ENCODE peak calls at places on chromosomes 3 and 15, in nine cellular contexts. D, Q, H, L, V, I, Z, C and S are unnamed samples. For H3K36me3 and H3K4me1, the result is how much of the 10 kb centered on the place peaks cover.

GRCh38 chr15:37134699-37135131 is 34.4 kb upstream of the MEIS2 start:
- DNase-seq in C (no peak), L (no peak), Z (no peak), I (peak), Q (no peak), V (no peak), H (peak), D (peak), S (no peak)

GRCh38 chr3:53518495-53518981 is 24.1 kb downstream of the CACNA1D start:
- DNase-seq in I (peak), L (no peak), V (no peak), Q (no peak), D (no peak), Z (no peak), C (no peak), H (no peak), S (no peak)

GRCh38 chr3:76561494-76562242 is 478.2 kb upstream of the ROBO2 start:
- DNase-seq in Z (no peak), D (no peak), L (no peak), V (no peak), Q (no peak), I (no peak), H (no peak), C (no peak), S (no peak)

GRCh38 chr3:63934041-63934440 is 21.9 kb upstream of the SCAANT1 start:
- DNase-seq in L (no peak), Q (no peak), Z (no peak), V (no peak), C (no peak), D (peak), I (peak), H (no peak), S (no peak)

GRCh38 chr15:40769310-40770146 is at the start of gene C15orf62:
- DNase-seq in C (peak), Q (no peak), D (peak), L (no peak), I (peak), V (peak), H (peak), Z (peak), S (peak)

GRCh38 chr3:32646761-32647160 is 38.2 kb upstream of the CNOT10 start:
- DNase-seq in H (no peak), I (no peak), C (no peak), L (no peak), D (peak), Q (no peak), V (no peak), Z (no peak), S (no peak)

GRCh38 chr3:6719999-6720398 is 140.9 kb upstream of the GRM7 start:
- DNase-seq in D (no peak), V (no peak), H (no peak), Z (no peak), L (no peak), C (no peak), I (no peak), Q (no peak), S (no peak)

GRCh38 chr15:57445872-57446271 is 69.6 kb downstream of the CGNL1 start:
- DNase-seq in Z (no peak), L (no peak), Q (no peak), V (no peak), H (no peak), C (no peak), I (peak), D (peak), S (no peak)

GRCh38 chr3:140742116-140742515 is 64.3 kb downstream of the TRIM42 start:
- DNase-seq in I (no peak), Q (no peak), C (no peak), D (no peak), L (no peak), Z (no peak), V (no peak), H (no peak), S (no peak)

GRCh38 chr15:80180468-80180867 is 27.7 kb downstream of the FAH start:
- DNase-seq in Q (no peak), C (no peak), D (no peak), V (no peak), L (no peak), H (no peak), Z (no peak), I (no peak), S (no peak)
- H3K36me3 ChIP-seq in Q (half or more), C (half or more), D (under half), V (under half), L (under half), H (under half), Z (under half), I (under half), S (under half)

GRCh38 chr3:186802701-186803100 is 3.6 kb downstream of the RFC4 start:
- DNase-seq in D (no peak), C (no peak), V (no peak), I (no peak), H (no peak), Z (no peak), L (no peak), Q (no peak), S (no peak)
- H3K4me1 ChIP-seq in D (under half), C (under half), V (under half), I (under half), H (under half), Z (under half), L (under half), Q (under half), S (under half)

GRCh38 chr3:46359748-46360509 is 6.0 kb downstream of the CCR2 start:
- DNase-seq in I (no peak), C (no peak), Q (no peak), V (no peak), Z (no peak), D (peak), L (no peak), H (no peak), S (no peak)
- H3K4me3 ChIP-seq in I (no peak), C (peak), Q (no peak), V (no peak), Z (no peak), D (no peak), L (no peak), H (no peak), S (no peak)

GRCh38 chr3:51682526-51682925 is 11.5 kb downstream of the TEX264 start:
- DNase-seq in C (no peak), V (no peak), D (no peak), Q (no peak), Z (no peak), I (no peak), L (no peak), H (no peak), S (no peak)
- H3K36me3 ChIP-seq in C (under half), V (under half), D (under half), Q (under half), Z (under half), I (under half), L (under half), H (under half), S (under half)

GRCh38 chr15:100332721-100333120 is 9.1 kb downstream of the ADAMTS17 start:
- DNase-seq in V (no peak), H (no peak), D (no peak), L (no peak), C (no peak), Q (no peak), Z (no peak), I (no peak), S (no peak)
- H3K4me1 ChIP-seq in V (half or more), H (under half), D (under half), L (under half), C (under half), Q (under half), Z (under half), I (under half), S (half or more)

DNA sequence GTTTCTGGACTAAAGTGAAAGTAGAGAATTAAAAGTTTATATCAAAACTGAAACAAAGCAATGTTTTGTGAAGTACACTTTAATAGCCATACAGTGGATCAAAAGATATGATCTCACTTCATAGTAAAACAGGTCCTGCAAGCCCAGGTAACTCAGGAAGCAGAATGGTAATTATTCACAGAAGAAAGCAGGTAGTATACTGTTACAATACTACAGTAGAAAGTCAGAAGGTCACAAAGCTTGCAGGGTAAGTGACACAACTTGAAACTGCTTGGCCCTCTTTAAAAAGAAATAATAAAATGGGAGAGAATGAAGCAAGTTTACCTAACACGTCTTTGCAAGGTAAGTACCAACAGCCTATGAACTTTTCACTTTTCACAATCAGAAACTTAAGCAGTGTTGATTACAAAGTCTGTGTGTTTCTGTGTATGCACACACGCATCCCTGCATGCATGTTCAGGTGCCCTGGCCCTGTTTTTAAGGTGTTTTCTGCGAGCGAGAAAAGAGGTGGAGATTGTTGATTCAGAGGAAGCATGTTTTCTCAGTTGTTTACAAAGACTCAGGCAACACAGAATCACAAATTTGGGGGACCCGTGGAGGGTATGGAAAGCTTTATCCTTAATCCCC is at the start of gene NAALADL2:
- DNase-seq in Z (no peak), V (no peak), L (no peak), Q (no peak), D (no peak), I (no peak), H (peak), C (no peak), S (no peak)
- H3K4me3 ChIP-seq in Z (no peak), V (no peak), L (no peak), Q (no peak), D (no peak), I (no peak), H (peak), C (peak), S (no peak)

GRCh38 chr3:123737168-123737567 is 147.0 kb downstream of the MYLK start:
- DNase-seq in Z (no peak), V (no peak), I (no peak), C (no peak), Q (no peak), D (no peak), L (no peak), H (no peak), S (no peak)

GRCh38 chr3:123733341-123733740 is 148.5 kb upstream of the HACD2 start:
- DNase-seq in H (no peak), Q (no peak), L (no peak), Z (no peak), I (no peak), V (no peak), D (no peak), C (no peak), S (no peak)

GRCh38 chr3:123734527-123734902 is 149.6 kb downstream of the MYLK start:
- DNase-seq in Q (no peak), C (no peak), I (no peak), D (no peak), H (no peak), V (no peak), Z (no peak), L (no peak), S (no peak)

GRCh38 chr3:123733805-123734526 is 149.1 kb upstream of the HACD2 start:
- DNase-seq in H (no peak), Q (no peak), D (peak), I (peak), L (no peak), C (no peak), V (no peak), Z (no peak), S (no peak)

DNA sequence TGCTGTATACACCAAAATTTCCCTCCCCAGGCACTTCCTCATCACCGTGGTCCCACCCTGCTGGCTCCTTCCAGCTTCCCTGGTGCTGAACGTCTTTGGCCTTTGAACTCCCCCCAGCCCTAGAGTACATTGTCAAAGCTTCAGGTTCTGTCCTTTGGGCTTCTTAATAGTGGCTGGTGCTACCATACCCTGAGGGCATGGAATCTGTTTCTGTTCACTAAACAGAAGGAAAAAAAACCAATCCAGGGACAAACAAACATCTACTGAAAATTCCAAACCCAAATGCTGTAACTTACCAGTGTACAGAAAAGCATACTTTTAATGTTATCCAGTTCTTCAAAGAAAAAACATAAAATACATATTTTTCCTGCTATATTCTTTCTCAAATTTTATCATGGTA is 148.7 kb downstream of the MYLK start:
- DNase-seq in Q (no peak), D (no peak), Z (no peak), I (no peak), L (no peak), V (no peak), H (no peak), C (no peak), S (no peak)
- H3K36me3 ChIP-seq in Q (under half), D (under half), Z (under half), I (under half), L (under half), V (under half), H (under half), C (under half), S (under half)

DNA sequence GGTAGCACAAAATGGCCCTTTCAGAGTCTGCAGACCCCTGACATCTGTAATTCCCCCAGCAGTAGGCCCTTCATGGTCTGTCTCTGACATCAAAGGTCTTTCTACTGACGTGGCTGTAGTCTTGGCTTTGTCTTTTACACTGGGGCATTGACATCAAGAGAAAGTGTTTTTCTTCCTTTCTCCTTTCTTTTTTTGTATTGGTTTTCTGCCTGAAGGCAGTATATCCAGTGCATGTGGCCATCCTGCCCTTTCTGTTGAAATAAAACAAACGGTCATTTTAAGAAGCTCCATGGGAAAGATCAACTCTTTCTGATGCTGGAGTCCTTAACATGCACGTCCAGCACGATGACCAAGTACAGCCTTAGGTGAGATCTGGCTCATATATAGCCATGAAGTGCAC is 106.8 kb upstream of the SAMMSON start:
- DNase-seq in Q (no peak), Z (no peak), I (no peak), D (no peak), C (no peak), V (no peak), H (no peak), L (no peak), S (no peak)
- H3K4me1 ChIP-seq in Q (under half), Z (under half), I (under half), D (under half), C (under half), V (under half), H (under half), L (half or more), S (under half)

DNA sequence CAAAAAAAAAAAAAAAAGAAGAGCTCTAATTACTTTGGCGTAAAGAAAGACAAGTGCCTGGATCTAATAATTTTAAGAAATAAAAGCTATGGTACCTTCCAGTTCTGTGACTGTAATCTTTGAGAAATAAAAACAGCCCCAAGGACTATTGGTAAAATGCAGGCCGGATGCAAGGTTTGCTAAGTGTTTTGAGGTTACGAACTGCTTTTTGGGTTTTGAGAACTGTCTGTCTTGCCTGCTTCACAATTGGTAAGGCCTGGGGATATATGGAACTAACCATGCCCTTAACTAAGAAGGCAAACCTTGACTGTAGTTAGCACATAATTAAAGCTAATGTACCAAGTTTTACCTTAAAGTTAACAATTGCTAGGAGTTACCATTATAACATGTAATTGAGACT is 388.4 kb upstream of the CBLB start:
- DNase-seq in Z (no peak), Q (no peak), V (no peak), D (no peak), C (no peak), I (no peak), L (no peak), H (no peak), S (no peak)
- H3K4me3 ChIP-seq in Z (no peak), Q (no peak), V (no peak), D (no peak), C (no peak), I (no peak), L (no peak), H (no peak), S (no peak)

GRCh38 chr3:49844464-49845183 is 11.7 kb downstream of the TRAIP start:
- DNase-seq in C (no peak), Q (no peak), V (no peak), L (no peak), Z (no peak), H (no peak), D (no peak), I (no peak), S (no peak)
- H3K36me3 ChIP-seq in C (under half), Q (under half), V (under half), L (under half), Z (under half), H (under half), D (under half), I (under half), S (under half)